ENCODE peak calls at places on chromosomes 2 and 18, in nine cellular contexts. One of them, this sample, is unnamed.

GRCh38 chr18:76956648-76957047 is 134.3 kb downstream of the ZNF236 start:
- DNase-seq in NCI-H1436: no peak
- DNase-seq in skeletal muscle cell: no peak
- DNase-seq in HT1080: no peak
- DNase-seq in stimulated activated CD8-positive, alpha-beta memory T cell treated with anti-CD3 and anti-CD28 coated beads, Interleukin-7, amount 100 ng/mL, for 1 hour: no peak
- DNase-seq in nephron progenitor cell: no peak
- DNase-seq in CD8-positive, alpha-beta memory T cell: no peak
- DNase-seq in T1000: no peak
- DNase-seq in fibroblast of mammary gland: no peak
- DNase-seq in this sample: no peak

GRCh38 chr18:68992719-68993482 is 195.0 kb downstream of the CCDC102B start:
- DNase-seq in NCI-H1436: no peak
- DNase-seq in skeletal muscle cell: no peak
- DNase-seq in HT1080: no peak
- DNase-seq in stimulated activated CD8-positive, alpha-beta memory T cell treated with anti-CD3 and anti-CD28 coated beads, Interleukin-7, amount 100 ng/mL, for 1 hour: no peak
- DNase-seq in nephron progenitor cell: no peak
- DNase-seq in CD8-positive, alpha-beta memory T cell: no peak
- DNase-seq in T1000: no peak
- DNase-seq in fibroblast of mammary gland: no peak
- DNase-seq in this sample: peak

GRCh38 chr2:65064728-65065552 is 8.7 kb downstream of the CEP68 start:
- DNase-seq in NCI-H1436: peak
- DNase-seq in skeletal muscle cell: peak
- DNase-seq in HT1080: peak
- DNase-seq in stimulated activated CD8-positive, alpha-beta memory T cell treated with anti-CD3 and anti-CD28 coated beads, Interleukin-7, amount 100 ng/mL, for 1 hour: no peak
- DNase-seq in nephron progenitor cell: peak
- DNase-seq in CD8-positive, alpha-beta memory T cell: peak
- DNase-seq in T1000: peak
- DNase-seq in fibroblast of mammary gland: peak
- DNase-seq in this sample: no peak

GRCh38 chr2:64658269-64658668 is 4.6 kb upstream of the SERTAD2 start:
- DNase-seq in NCI-H1436: no peak
- DNase-seq in skeletal muscle cell: no peak
- DNase-seq in HT1080: no peak
- DNase-seq in stimulated activated CD8-positive, alpha-beta memory T cell treated with anti-CD3 and anti-CD28 coated beads, Interleukin-7, amount 100 ng/mL, for 1 hour: no peak
- DNase-seq in nephron progenitor cell: no peak
- DNase-seq in CD8-positive, alpha-beta memory T cell: no peak
- DNase-seq in T1000: no peak
- DNase-seq in fibroblast of mammary gland: no peak
- DNase-seq in this sample: no peak

GRCh38 chr18:43034683-43035500 is 80.6 kb downstream of the RIT2 start:
- DNase-seq in NCI-H1436: no peak
- DNase-seq in skeletal muscle cell: no peak
- DNase-seq in HT1080: no peak
- DNase-seq in stimulated activated CD8-positive, alpha-beta memory T cell treated with anti-CD3 and anti-CD28 coated beads, Interleukin-7, amount 100 ng/mL, for 1 hour: no peak
- DNase-seq in nephron progenitor cell: no peak
- DNase-seq in CD8-positive, alpha-beta memory T cell: no peak
- DNase-seq in T1000: no peak
- DNase-seq in fibroblast of mammary gland: no peak
- DNase-seq in this sample: no peak

GRCh38 chr2:199818754-199819153 is 32.2 kb downstream of the FTCDNL1 start:
- DNase-seq in NCI-H1436: no peak
- DNase-seq in skeletal muscle cell: no peak
- DNase-seq in HT1080: no peak
- DNase-seq in stimulated activated CD8-positive, alpha-beta memory T cell treated with anti-CD3 and anti-CD28 coated beads, Interleukin-7, amount 100 ng/mL, for 1 hour: no peak
- DNase-seq in nephron progenitor cell: no peak
- DNase-seq in CD8-positive, alpha-beta memory T cell: no peak
- DNase-seq in T1000: no peak
- DNase-seq in fibroblast of mammary gland: no peak
- DNase-seq in this sample: no peak

GRCh38 chr18:48703033-48703386 is 164.2 kb downstream of the CTIF start:
- DNase-seq in NCI-H1436: no peak
- DNase-seq in skeletal muscle cell: no peak
- DNase-seq in HT1080: no peak
- DNase-seq in stimulated activated CD8-positive, alpha-beta memory T cell treated with anti-CD3 and anti-CD28 coated beads, Interleukin-7, amount 100 ng/mL, for 1 hour: no peak
- DNase-seq in nephron progenitor cell: no peak
- DNase-seq in CD8-positive, alpha-beta memory T cell: no peak
- DNase-seq in T1000: no peak
- DNase-seq in fibroblast of mammary gland: no peak
- DNase-seq in this sample: no peak

GRCh38 chr2:3205845-3206244 is 171.8 kb downstream of the EIPR1 start:
- DNase-seq in NCI-H1436: no peak
- DNase-seq in skeletal muscle cell: no peak
- DNase-seq in HT1080: no peak
- DNase-seq in stimulated activated CD8-positive, alpha-beta memory T cell treated with anti-CD3 and anti-CD28 coated beads, Interleukin-7, amount 100 ng/mL, for 1 hour: no peak
- DNase-seq in nephron progenitor cell: no peak
- DNase-seq in CD8-positive, alpha-beta memory T cell: no peak
- DNase-seq in T1000: no peak
- DNase-seq in fibroblast of mammary gland: no peak
- DNase-seq in this sample: no peak

GRCh38 chr2:105652014-105652796 is 92.5 kb upstream of the NCK2 start:
- DNase-seq in NCI-H1436: no peak
- DNase-seq in skeletal muscle cell: no peak
- DNase-seq in HT1080: no peak
- DNase-seq in stimulated activated CD8-positive, alpha-beta memory T cell treated with anti-CD3 and anti-CD28 coated beads, Interleukin-7, amount 100 ng/mL, for 1 hour: no peak
- DNase-seq in nephron progenitor cell: no peak
- DNase-seq in CD8-positive, alpha-beta memory T cell: no peak
- DNase-seq in T1000: no peak
- DNase-seq in fibroblast of mammary gland: no peak
- DNase-seq in this sample: no peak

GRCh38 chr18:79528296-79528695 is 132.6 kb downstream of the NFATC1 start:
- DNase-seq in NCI-H1436: no peak
- DNase-seq in skeletal muscle cell: no peak
- DNase-seq in HT1080: no peak
- DNase-seq in stimulated activated CD8-positive, alpha-beta memory T cell treated with anti-CD3 and anti-CD28 coated beads, Interleukin-7, amount 100 ng/mL, for 1 hour: no peak
- DNase-seq in nephron progenitor cell: no peak
- DNase-seq in CD8-positive, alpha-beta memory T cell: no peak
- DNase-seq in T1000: no peak
- DNase-seq in fibroblast of mammary gland: no peak
- DNase-seq in this sample: no peak

GRCh38 chr2:68367918-68368656 is 3.0 kb downstream of the PLEK start:
- DNase-seq in NCI-H1436: no peak
- DNase-seq in skeletal muscle cell: no peak
- DNase-seq in HT1080: no peak
- DNase-seq in stimulated activated CD8-positive, alpha-beta memory T cell treated with anti-CD3 and anti-CD28 coated beads, Interleukin-7, amount 100 ng/mL, for 1 hour: no peak
- DNase-seq in nephron progenitor cell: no peak
- DNase-seq in CD8-positive, alpha-beta memory T cell: no peak
- DNase-seq in T1000: no peak
- DNase-seq in fibroblast of mammary gland: no peak
- DNase-seq in this sample: no peak

GRCh38 chr18:12907258-12907925 is 23.4 kb upstream of the PTPN2 start:
- DNase-seq in NCI-H1436: no peak
- DNase-seq in skeletal muscle cell: no peak
- DNase-seq in HT1080: no peak
- DNase-seq in stimulated activated CD8-positive, alpha-beta memory T cell treated with anti-CD3 and anti-CD28 coated beads, Interleukin-7, amount 100 ng/mL, for 1 hour: no peak
- DNase-seq in nephron progenitor cell: no peak
- DNase-seq in CD8-positive, alpha-beta memory T cell: no peak
- DNase-seq in T1000: no peak
- DNase-seq in fibroblast of mammary gland: peak
- DNase-seq in this sample: no peak

GRCh38 chr18:63070750-63071502 is 248.6 kb downstream of the BCL2 start:
- DNase-seq in NCI-H1436: no peak
- DNase-seq in skeletal muscle cell: no peak
- DNase-seq in HT1080: no peak
- DNase-seq in stimulated activated CD8-positive, alpha-beta memory T cell treated with anti-CD3 and anti-CD28 coated beads, Interleukin-7, amount 100 ng/mL, for 1 hour: no peak
- DNase-seq in nephron progenitor cell: no peak
- DNase-seq in CD8-positive, alpha-beta memory T cell: no peak
- DNase-seq in T1000: no peak
- DNase-seq in fibroblast of mammary gland: no peak
- DNase-seq in this sample: no peak

GRCh38 chr2:62744603-62745002 is 39.1 kb downstream of the EHBP1 start:
- DNase-seq in NCI-H1436: no peak
- DNase-seq in skeletal muscle cell: no peak
- DNase-seq in HT1080: no peak
- DNase-seq in stimulated activated CD8-positive, alpha-beta memory T cell treated with anti-CD3 and anti-CD28 coated beads, Interleukin-7, amount 100 ng/mL, for 1 hour: no peak
- DNase-seq in nephron progenitor cell: no peak
- DNase-seq in CD8-positive, alpha-beta memory T cell: no peak
- DNase-seq in T1000: no peak
- DNase-seq in fibroblast of mammary gland: no peak
- DNase-seq in this sample: no peak

GRCh38 chr2:201618744-201619654 is 24.3 kb downstream of the TMEM237 start:
- DNase-seq in NCI-H1436: no peak
- DNase-seq in skeletal muscle cell: no peak
- DNase-seq in HT1080: peak
- DNase-seq in stimulated activated CD8-positive, alpha-beta memory T cell treated with anti-CD3 and anti-CD28 coated beads, Interleukin-7, amount 100 ng/mL, for 1 hour: no peak
- DNase-seq in nephron progenitor cell: no peak
- DNase-seq in CD8-positive, alpha-beta memory T cell: no peak
- DNase-seq in T1000: peak
- DNase-seq in fibroblast of mammary gland: peak
- DNase-seq in this sample: no peak

GRCh38 chr2:53768233-53768542 is 584 bp downstream of the CHAC2 start:
- DNase-seq in NCI-H1436: peak
- DNase-seq in skeletal muscle cell: no peak
- DNase-seq in HT1080: peak
- DNase-seq in stimulated activated CD8-positive, alpha-beta memory T cell treated with anti-CD3 and anti-CD28 coated beads, Interleukin-7, amount 100 ng/mL, for 1 hour: no peak
- DNase-seq in nephron progenitor cell: peak
- DNase-seq in CD8-positive, alpha-beta memory T cell: no peak
- DNase-seq in T1000: peak
- DNase-seq in fibroblast of mammary gland: peak
- DNase-seq in this sample: no peak

GRCh38 chr2:11582526-11583202 is 48.8 kb downstream of the GREB1 start:
- DNase-seq in NCI-H1436: peak
- DNase-seq in skeletal muscle cell: peak
- DNase-seq in HT1080: peak
- DNase-seq in stimulated activated CD8-positive, alpha-beta memory T cell treated with anti-CD3 and anti-CD28 coated beads, Interleukin-7, amount 100 ng/mL, for 1 hour: peak
- DNase-seq in nephron progenitor cell: peak
- DNase-seq in CD8-positive, alpha-beta memory T cell: peak
- DNase-seq in T1000: no peak
- DNase-seq in fibroblast of mammary gland: peak
- DNase-seq in this sample: peak

GRCh38 chr2:111618577-111618930 is 265.4 kb downstream of the ANAPC1 start:
- DNase-seq in NCI-H1436: no peak
- DNase-seq in skeletal muscle cell: no peak
- DNase-seq in HT1080: no peak
- DNase-seq in stimulated activated CD8-positive, alpha-beta memory T cell treated with anti-CD3 and anti-CD28 coated beads, Interleukin-7, amount 100 ng/mL, for 1 hour: no peak
- DNase-seq in nephron progenitor cell: no peak
- DNase-seq in CD8-positive, alpha-beta memory T cell: no peak
- DNase-seq in T1000: no peak
- DNase-seq in fibroblast of mammary gland: peak
- DNase-seq in this sample: no peak

GRCh38 chr2:109376115-109376514 is 237.7 kb downstream of the SEPTIN10 start:
- DNase-seq in NCI-H1436: no peak
- DNase-seq in skeletal muscle cell: no peak
- DNase-seq in HT1080: peak
- DNase-seq in stimulated activated CD8-positive, alpha-beta memory T cell treated with anti-CD3 and anti-CD28 coated beads, Interleukin-7, amount 100 ng/mL, for 1 hour: no peak
- DNase-seq in nephron progenitor cell: no peak
- DNase-seq in CD8-positive, alpha-beta memory T cell: no peak
- DNase-seq in T1000: no peak
- DNase-seq in fibroblast of mammary gland: peak
- DNase-seq in this sample: no peak

GRCh38 chr2:27007416-27008374 is 25.1 kb upstream of the TMEM214 start:
- DNase-seq in NCI-H1436: no peak
- DNase-seq in skeletal muscle cell: no peak
- DNase-seq in HT1080: no peak
- DNase-seq in stimulated activated CD8-positive, alpha-beta memory T cell treated with anti-CD3 and anti-CD28 coated beads, Interleukin-7, amount 100 ng/mL, for 1 hour: no peak
- DNase-seq in nephron progenitor cell: no peak
- DNase-seq in CD8-positive, alpha-beta memory T cell: no peak
- DNase-seq in T1000: no peak
- DNase-seq in fibroblast of mammary gland: no peak
- DNase-seq in this sample: no peak

GRCh38 chr2:67945976-67946375 is 116.8 kb downstream of the C1D start:
- DNase-seq in NCI-H1436: no peak
- DNase-seq in skeletal muscle cell: no peak
- DNase-seq in HT1080: no peak
- DNase-seq in stimulated activated CD8-positive, alpha-beta memory T cell treated with anti-CD3 and anti-CD28 coated beads, Interleukin-7, amount 100 ng/mL, for 1 hour: no peak
- DNase-seq in nephron progenitor cell: no peak
- DNase-seq in CD8-positive, alpha-beta memory T cell: no peak
- DNase-seq in T1000: no peak
- DNase-seq in fibroblast of mammary gland: no peak
- DNase-seq in this sample: no peak

GRCh38 chr2:28469304-28469703 is 26.6 kb upstream of the PLB1 start:
- DNase-seq in NCI-H1436: no peak
- DNase-seq in skeletal muscle cell: peak
- DNase-seq in HT1080: peak
- DNase-seq in stimulated activated CD8-positive, alpha-beta memory T cell treated with anti-CD3 and anti-CD28 coated beads, Interleukin-7, amount 100 ng/mL, for 1 hour: no peak
- DNase-seq in nephron progenitor cell: no peak
- DNase-seq in CD8-positive, alpha-beta memory T cell: no peak
- DNase-seq in T1000: peak
- DNase-seq in fibroblast of mammary gland: peak
- DNase-seq in this sample: no peak

GRCh38 chr2:171687287-171688128 is at the start of gene DYNC1I2:
- DNase-seq in NCI-H1436: peak
- DNase-seq in skeletal muscle cell: peak
- DNase-seq in HT1080: peak
- DNase-seq in stimulated activated CD8-positive, alpha-beta memory T cell treated with anti-CD3 and anti-CD28 coated beads, Interleukin-7, amount 100 ng/mL, for 1 hour: peak
- DNase-seq in nephron progenitor cell: peak
- DNase-seq in CD8-positive, alpha-beta memory T cell: peak
- DNase-seq in T1000: peak
- DNase-seq in fibroblast of mammary gland: peak
- DNase-seq in this sample: peak

GRCh38 chr2:133139847-133140533 is 428.3 kb downstream of the NCKAP5 start:
- DNase-seq in NCI-H1436: no peak
- DNase-seq in skeletal muscle cell: no peak
- DNase-seq in HT1080: no peak
- DNase-seq in stimulated activated CD8-positive, alpha-beta memory T cell treated with anti-CD3 and anti-CD28 coated beads, Interleukin-7, amount 100 ng/mL, for 1 hour: no peak
- DNase-seq in nephron progenitor cell: no peak
- DNase-seq in CD8-positive, alpha-beta memory T cell: no peak
- DNase-seq in T1000: no peak
- DNase-seq in fibroblast of mammary gland: no peak
- DNase-seq in this sample: no peak

GRCh38 chr18:58762781-58763171 is 91.5 kb downstream of the MALT1 start:
- DNase-seq in NCI-H1436: no peak
- DNase-seq in skeletal muscle cell: no peak
- DNase-seq in HT1080: no peak
- DNase-seq in stimulated activated CD8-positive, alpha-beta memory T cell treated with anti-CD3 and anti-CD28 coated beads, Interleukin-7, amount 100 ng/mL, for 1 hour: no peak
- DNase-seq in nephron progenitor cell: no peak
- DNase-seq in CD8-positive, alpha-beta memory T cell: no peak
- DNase-seq in T1000: no peak
- DNase-seq in fibroblast of mammary gland: no peak
- DNase-seq in this sample: no peak

GRCh38 chr2:127456960-127457359 is 38.7 kb downstream of the PROC start:
- DNase-seq in NCI-H1436: no peak
- DNase-seq in skeletal muscle cell: no peak
- DNase-seq in HT1080: no peak
- DNase-seq in stimulated activated CD8-positive, alpha-beta memory T cell treated with anti-CD3 and anti-CD28 coated beads, Interleukin-7, amount 100 ng/mL, for 1 hour: no peak
- DNase-seq in nephron progenitor cell: no peak
- DNase-seq in CD8-positive, alpha-beta memory T cell: no peak
- DNase-seq in T1000: no peak
- DNase-seq in fibroblast of mammary gland: no peak
- DNase-seq in this sample: no peak

GRCh38 chr2:38092196-38092902 is 16.4 kb upstream of the CYP1B1 start:
- DNase-seq in NCI-H1436: no peak
- DNase-seq in skeletal muscle cell: peak
- DNase-seq in HT1080: peak
- DNase-seq in stimulated activated CD8-positive, alpha-beta memory T cell treated with anti-CD3 and anti-CD28 coated beads, Interleukin-7, amount 100 ng/mL, for 1 hour: no peak
- DNase-seq in nephron progenitor cell: no peak
- DNase-seq in CD8-positive, alpha-beta memory T cell: no peak
- DNase-seq in T1000: peak
- DNase-seq in fibroblast of mammary gland: peak
- DNase-seq in this sample: no peak

GRCh38 chr18:48851563-48851962 is 99.2 kb downstream of the SMAD7 start:
- DNase-seq in NCI-H1436: no peak
- DNase-seq in skeletal muscle cell: no peak
- DNase-seq in HT1080: no peak
- DNase-seq in stimulated activated CD8-positive, alpha-beta memory T cell treated with anti-CD3 and anti-CD28 coated beads, Interleukin-7, amount 100 ng/mL, for 1 hour: no peak
- DNase-seq in nephron progenitor cell: no peak
- DNase-seq in CD8-positive, alpha-beta memory T cell: no peak
- DNase-seq in T1000: no peak
- DNase-seq in fibroblast of mammary gland: no peak
- DNase-seq in this sample: no peak

GRCh38 chr2:23390152-23390551 is 5.2 kb downstream of the KLHL29 start:
- DNase-seq in NCI-H1436: no peak
- DNase-seq in skeletal muscle cell: peak
- DNase-seq in HT1080: no peak
- DNase-seq in stimulated activated CD8-positive, alpha-beta memory T cell treated with anti-CD3 and anti-CD28 coated beads, Interleukin-7, amount 100 ng/mL, for 1 hour: no peak
- DNase-seq in nephron progenitor cell: no peak
- DNase-seq in CD8-positive, alpha-beta memory T cell: no peak
- DNase-seq in T1000: no peak
- DNase-seq in fibroblast of mammary gland: peak
- DNase-seq in this sample: no peak

GRCh38 chr2:238263204-238264071 is 23.6 kb upstream of the HES6 start:
- DNase-seq in NCI-H1436: peak
- DNase-seq in skeletal muscle cell: peak
- DNase-seq in HT1080: peak
- DNase-seq in stimulated activated CD8-positive, alpha-beta memory T cell treated with anti-CD3 and anti-CD28 coated beads, Interleukin-7, amount 100 ng/mL, for 1 hour: peak
- DNase-seq in nephron progenitor cell: peak
- DNase-seq in CD8-positive, alpha-beta memory T cell: peak
- DNase-seq in T1000: peak
- DNase-seq in fibroblast of mammary gland: peak
- DNase-seq in this sample: peak

GRCh38 chr2:173109253-173110188 is 33.9 kb downstream of the MAP3K20 start:
- DNase-seq in NCI-H1436: no peak
- DNase-seq in skeletal muscle cell: no peak
- DNase-seq in HT1080: peak
- DNase-seq in stimulated activated CD8-positive, alpha-beta memory T cell treated with anti-CD3 and anti-CD28 coated beads, Interleukin-7, amount 100 ng/mL, for 1 hour: no peak
- DNase-seq in nephron progenitor cell: no peak
- DNase-seq in CD8-positive, alpha-beta memory T cell: no peak
- DNase-seq in T1000: no peak
- DNase-seq in fibroblast of mammary gland: peak
- DNase-seq in this sample: no peak

This sample was measured in NK-92 treated with Interleukin-12 subunit alpha and Interleukin-12 subunit beta, amount 100 ng/mL, for 24 hours.